ENCODE peak calls at places on chromosomes 1 and 21, in ten cellular contexts. J is iPS DF 6.9; W is CD8-positive, alpha-beta memory T cell; L is PC-3; U is tibial nerve; N is CD8-positive, alpha-beta T cell; D is transverse colon; C is dorsolateral prefrontal cortex; R is upper lobe of right lung; B is CD4-positive, alpha-beta T cell. F is an unnamed sample. For H3K27me3, the result is how much of the 10 kb centered on the place peaks cover.

GRCh38 chr21:45289655-45290515 is 2.2 kb upstream of the POFUT2 start:
- DNase-seq in D (no peak), B (no peak), N (no peak), U (no peak), R (no peak), L (peak), W (no peak), J (no peak), C (no peak), F (no peak)

GRCh38 chr1:173889885-173890284 is 21.7 kb downstream of the ZBTB37 start:
- DNase-seq in D (no peak), N (no peak), B (no peak), L (no peak), C (no peak), J (no peak), U (no peak), R (no peak), W (no peak), F (no peak)

GRCh38 chr21:42621166-42621827 is 32.1 kb upstream of the PDE9A start:
- DNase-seq in D (peak), N (no peak), J (no peak), B (no peak), R (peak), U (no peak), L (no peak), C (no peak), W (no peak), F (no peak)

GRCh38 chr1:116856312-116856711 is 53.4 kb upstream of the PTGFRN start:
- DNase-seq in R (no peak), U (no peak), J (no peak), L (no peak), D (no peak), B (no peak), N (no peak), C (no peak), W (no peak), F (no peak)

GRCh38 chr1:234277161-234277868 is 95.9 kb upstream of the COA6 start:
- DNase-seq in U (no peak), J (no peak), D (no peak), C (no peak), L (no peak), N (no peak), R (no peak), B (no peak), W (no peak), F (no peak)

GRCh38 chr1:58924016-58924565 is 140.2 kb upstream of the JUN start:
- DNase-seq in D (no peak), R (no peak), W (no peak), B (no peak), L (no peak), U (no peak), J (no peak), N (no peak), C (no peak), F (no peak)

GRCh38 chr1:246271516-246271915 is 235.6 kb downstream of the SMYD3 start:
- DNase-seq in B (no peak), J (no peak), U (no peak), C (no peak), L (no peak), D (no peak), W (no peak), N (no peak), R (no peak), F (no peak)

GRCh38 chr1:235892734-235893413 is 26.2 kb upstream of the LYST start:
- DNase-seq in W (no peak), N (no peak), U (no peak), R (no peak), C (no peak), D (no peak), L (no peak), J (no peak), B (no peak), F (no peak)

GRCh38 chr1:181179980-181180964 is 91.8 kb downstream of the IER5 start:
- DNase-seq in D (no peak), W (no peak), L (no peak), J (no peak), C (peak), N (no peak), B (peak), R (peak), U (peak), F (no peak)

GRCh38 chr1:201307760-201308499 is 24.6 kb downstream of the PKP1 start:
- DNase-seq in B (no peak), L (peak), U (peak), J (no peak), W (no peak), C (no peak), R (no peak), N (no peak), D (peak), F (no peak)
- H3K27me3 ChIP-seq in B (under half), L (under half), U (under half), J (under half), W (under half), C (under half), R (under half), N (under half), D (under half), F (under half)

GRCh38 chr1:172400073-172400737 is 20.3 kb upstream of the C1orf105 start:
- DNase-seq in W (no peak), J (no peak), C (no peak), N (no peak), U (peak), L (no peak), D (no peak), B (no peak), R (no peak), F (no peak)

GRCh38 chr1:172397633-172398032 is 22.9 kb upstream of the C1orf105 start:
- DNase-seq in D (no peak), U (no peak), B (no peak), R (no peak), N (no peak), J (no peak), L (no peak), W (no peak), C (no peak), F (no peak)

GRCh38 chr1:172397221-172397620 is 23.3 kb upstream of the C1orf105 start:
- DNase-seq in D (no peak), B (no peak), L (peak), C (no peak), W (no peak), U (no peak), R (no peak), J (no peak), N (no peak), F (peak)

GRCh38 chr1:172398193-172398592 is 22.3 kb upstream of the C1orf105 start:
- DNase-seq in R (no peak), D (no peak), N (no peak), U (peak), L (no peak), B (no peak), J (no peak), C (no peak), W (no peak), F (no peak)

GRCh38 chr1:172399369-172400072 is 21.0 kb upstream of the C1orf105 start:
- DNase-seq in C (peak), N (no peak), W (no peak), D (peak), B (peak), L (peak), J (no peak), R (no peak), U (peak), F (peak)
- H3K27ac ChIP-seq in C (peak), N (no peak), W (no peak), D (peak), B (no peak), L (peak), J (no peak), R (peak), U (peak), F (no peak)

GRCh38 chr1:3703786-3704396 is 48.4 kb upstream of the CCDC27 start:
- DNase-seq in J (no peak), U (no peak), W (no peak), N (no peak), B (no peak), L (no peak), R (no peak), C (no peak), D (no peak), F (no peak)
- H3K27me3 ChIP-seq in J (under half), U (half or more), W (under half), N (under half), B (under half), L (under half), R (under half), C (under half), D (under half), F (under half)

GRCh38 chr1:178870944-178871343 is at the start of gene ANGPTL1:
- DNase-seq in U (no peak), C (no peak), R (no peak), J (no peak), B (no peak), L (no peak), D (no peak), N (no peak), W (no peak), F (no peak)
- H3K27ac ChIP-seq in U (peak), C (no peak), R (peak), J (no peak), B (no peak), L (no peak), D (peak), N (no peak), W (no peak), F (no peak)

DNA sequence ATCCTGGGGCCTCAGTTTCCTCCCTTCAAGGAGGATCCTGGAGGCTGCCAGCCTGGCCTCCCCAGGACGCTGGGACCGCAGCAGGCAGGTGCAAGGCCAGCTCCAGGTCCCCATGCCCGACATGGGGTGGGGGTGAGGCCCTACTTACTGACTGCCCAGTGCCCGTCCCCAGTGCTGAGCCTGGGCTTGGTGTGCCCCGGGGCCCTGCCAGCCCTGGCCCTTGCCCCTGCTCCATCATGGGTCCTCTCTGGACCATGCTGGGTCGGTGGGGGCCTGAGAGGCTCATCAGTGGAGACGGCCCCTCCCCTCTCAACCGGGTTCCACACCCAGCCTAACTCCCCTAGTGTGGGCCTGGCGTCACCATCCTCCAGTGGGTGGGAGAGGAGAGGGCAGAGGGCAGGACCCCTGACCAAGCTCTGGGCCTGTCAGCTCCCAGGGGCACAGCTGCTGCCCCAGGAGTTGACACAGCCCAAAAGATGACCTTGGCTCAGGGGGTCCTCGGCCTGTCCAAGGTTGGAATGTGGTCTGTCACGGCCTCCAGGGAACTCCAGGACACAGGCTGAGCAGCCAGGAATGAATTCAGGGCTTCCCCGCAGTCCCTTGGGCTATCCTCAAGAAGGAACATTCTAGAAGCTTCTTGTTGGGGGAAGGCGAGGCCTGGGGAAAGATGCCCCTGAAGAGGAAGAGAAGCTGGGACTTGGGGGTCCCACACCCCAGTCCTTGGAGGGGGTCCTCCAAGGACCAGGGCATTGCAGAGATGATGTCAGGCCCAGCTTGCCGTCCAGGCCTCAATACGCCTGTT is 17.6 kb upstream of the ARF1 start:
- DNase-seq in R (peak), W (peak), B (no peak), U (no peak), C (no peak), N (no peak), J (no peak), L (no peak), D (no peak), F (no peak)
- H3K27me3 ChIP-seq in R (half or more), W (under half), B (half or more), U (half or more), C (under half), N (under half), J (under half), L (under half), D (half or more), F (under half)

GRCh38 chr21:34871026-34871908 is 177.8 kb downstream of the RUNX1 start:
- DNase-seq in B (no peak), N (no peak), D (no peak), L (no peak), J (no peak), W (no peak), R (no peak), C (no peak), U (no peak), F (no peak)

GRCh38 chr21:34877485-34878128 is 171.5 kb downstream of the RUNX1 start:
- DNase-seq in D (peak), L (peak), N (no peak), R (peak), B (no peak), C (no peak), W (no peak), U (no peak), J (no peak), F (no peak)

GRCh38 chr21:34875830-34876229 is 173.3 kb downstream of the RUNX1 start:
- DNase-seq in C (no peak), J (no peak), W (no peak), B (no peak), L (no peak), N (no peak), D (no peak), U (no peak), R (no peak), F (no peak)

GRCh38 chr21:34878501-34878900 is 170.6 kb downstream of the RUNX1 start:
- DNase-seq in N (no peak), B (no peak), W (no peak), U (no peak), D (peak), L (peak), R (no peak), J (no peak), C (no peak), F (no peak)

GRCh38 chr21:34874689-34875513 is 174.2 kb downstream of the RUNX1 start:
- DNase-seq in C (no peak), D (no peak), B (no peak), J (no peak), R (no peak), L (no peak), W (no peak), U (no peak), N (no peak), F (no peak)
- H3K27ac ChIP-seq in C (no peak), D (peak), B (no peak), J (no peak), R (peak), L (no peak), W (no peak), U (peak), N (no peak), F (peak)

DNA sequence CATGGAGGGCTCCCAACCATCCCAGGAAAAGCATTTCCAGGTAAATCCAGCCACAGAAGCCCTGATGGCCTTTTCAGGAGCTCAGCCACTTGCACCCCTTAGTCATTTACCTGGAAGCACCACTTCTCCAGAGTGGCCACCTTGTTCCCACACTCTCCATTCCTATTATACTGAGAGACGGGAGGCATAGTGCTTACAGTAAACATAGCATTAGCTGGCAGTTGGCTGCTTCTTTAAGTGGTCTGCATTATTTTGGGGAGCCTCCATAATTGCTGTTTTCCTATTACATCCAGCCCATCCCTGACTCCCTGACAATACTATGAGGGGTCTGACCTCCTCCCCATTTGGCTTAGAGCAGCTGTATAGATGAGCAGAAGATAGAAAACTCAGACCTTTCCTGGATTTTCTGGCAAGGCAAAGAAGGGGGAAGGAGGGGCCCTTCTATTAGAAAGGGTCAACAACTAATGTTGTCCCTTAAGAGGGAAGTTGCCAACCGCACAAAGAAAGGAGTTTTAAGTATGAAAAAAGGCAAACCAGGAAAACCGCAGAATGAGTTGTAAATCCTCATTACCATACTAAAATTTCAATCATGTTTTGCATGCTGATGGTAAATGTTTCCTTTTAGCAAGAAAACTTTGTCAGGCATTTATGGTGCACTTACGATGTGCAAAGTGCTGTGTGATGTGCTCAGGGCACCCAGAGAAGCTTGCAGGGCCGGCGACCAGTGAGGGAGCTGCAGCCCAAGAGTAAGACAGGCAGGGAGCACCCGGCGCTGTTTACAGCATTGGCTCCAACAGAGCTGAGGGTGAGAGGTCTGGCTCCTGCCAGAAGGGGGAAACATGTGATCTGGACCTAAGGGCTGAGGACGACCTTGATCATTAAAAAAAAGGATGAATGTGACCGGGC is 167.3 kb downstream of the ZZZ3 start:
- DNase-seq in L (no peak), U (no peak), N (no peak), D (no peak), R (no peak), B (no peak), J (peak), C (peak), W (no peak), F (no peak)
- H3K27me3 ChIP-seq in L (under half), U (under half), N (under half), D (under half), R (under half), B (under half), J (under half), C (under half), W (under half), F (under half)

DNA sequence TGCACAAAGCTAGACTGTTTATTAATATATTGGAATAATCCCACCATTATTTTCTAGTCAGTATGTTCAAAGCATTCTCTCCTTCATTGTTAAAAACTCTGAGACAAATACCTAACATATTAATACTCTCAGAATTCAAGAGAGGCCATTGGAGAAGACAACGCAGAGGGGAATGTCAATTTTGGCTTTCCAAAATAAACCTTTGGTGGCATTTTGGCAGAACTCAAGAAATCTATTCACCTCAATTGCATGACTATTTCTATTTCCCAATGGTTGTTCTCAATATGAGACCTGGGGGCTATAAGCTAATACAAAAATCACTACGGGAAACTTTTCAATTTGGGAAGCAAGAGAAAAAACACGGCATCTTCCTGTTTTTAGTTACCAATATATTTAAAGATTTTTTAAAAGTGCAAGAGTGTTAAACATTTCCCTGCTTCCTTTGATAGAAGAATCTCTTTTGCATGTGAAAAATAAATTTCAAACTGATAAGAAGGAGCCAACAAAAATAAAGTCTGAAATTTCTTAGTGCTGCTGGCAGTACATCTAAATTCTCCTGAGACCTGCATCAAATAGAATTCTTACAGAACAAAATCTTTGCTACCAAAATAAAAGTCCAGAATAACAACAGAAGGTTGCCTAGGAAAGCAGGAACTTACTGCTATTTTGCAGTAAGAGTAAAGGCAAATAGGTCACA is 58.6 kb downstream of the RUSC1 start:
- DNase-seq in B (no peak), J (no peak), N (no peak), R (no peak), U (no peak), D (no peak), L (peak), W (no peak), C (no peak), F (no peak)
- H3K27ac ChIP-seq in B (no peak), J (no peak), N (no peak), R (peak), U (peak), D (no peak), L (no peak), W (no peak), C (peak), F (no peak)

F was measured in CD4-positive, CD25-positive, alpha-beta regulatory T cell.